ENCODE peak calls at places on chromosomes 11 and 22, in five cellular contexts. K is iris pigment epithelial cell; T is activated T-helper 9 cell treated with anti-CD3 and anti-CD28 coated beads, Interleukin-2, amount 50 U/mL, for 16 hours; N is activated naive CD4-positive, alpha-beta T cell treated with Interleukin-2 at 50 U/mL for 16 hours; A is activated CD4-positive, alpha-beta T cell treated with anti-CD3 and anti-CD28 coated beads for 48 hours. Y is an unnamed sample.

GRCh38 chr11:78244546-78245315 is 56.0 kb downstream of the USP35 start:
- DNase-seq in N (no peak), A (no peak), T (no peak), K (no peak), Y (no peak)

GRCh38 chr11:14904745-14905103 is 12.7 kb upstream of the CYP2R1 start:
- DNase-seq in A (peak), N (peak), T (peak), K (peak), Y (no peak)

GRCh38 chr11:75549370-75549958 is 12.6 kb upstream of the SERPINH1 start:
- DNase-seq in K (no peak), T (no peak), N (no peak), A (no peak), Y (no peak)

GRCh38 chr11:70139785-70140410 is 61.8 kb downstream of the ANO1 start:
- DNase-seq in A (no peak), T (no peak), K (no peak), N (no peak), Y (no peak)

GRCh38 chr11:27166130-27166529 is 125.5 kb downstream of the BBOX1 start:
- DNase-seq in K (no peak), N (no peak), T (no peak), A (no peak), Y (no peak)

GRCh38 chr11:81255905-81256304 is 1477.8 kb downstream of the FAM181B start:
- DNase-seq in T (no peak), N (no peak), K (no peak), A (no peak), Y (no peak)

GRCh38 chr22:48501231-48501750 is 1326.4 kb downstream of the BRD1 start:
- DNase-seq in N (no peak), A (no peak), K (no peak), T (no peak), Y (no peak)

GRCh38 chr11:126426820-126427749 is 71.6 kb downstream of the ST3GAL4 start:
- DNase-seq in A (no peak), N (no peak), K (no peak), T (no peak), Y (no peak)

GRCh38 chr11:11856638-11857037 is 14.9 kb downstream of the USP47 start:
- DNase-seq in N (no peak), T (no peak), K (peak), A (no peak), Y (no peak)

GRCh38 chr11:20024172-20024935 is 135.9 kb downstream of the DBX1 start:
- DNase-seq in K (no peak), T (no peak), N (no peak), A (no peak), Y (no peak)

GRCh38 chr22:39558254-39558727 is 12.3 kb upstream of the CACNA1I start:
- DNase-seq in N (no peak), K (no peak), T (no peak), A (no peak), Y (no peak)

GRCh38 chr11:80297808-80298460 is 857.1 kb upstream of the TENM4 start:
- DNase-seq in K (peak), N (no peak), A (no peak), T (no peak), Y (no peak)

GRCh38 chr11:66915866-66916265 is 42.3 kb downstream of the PC start:
- DNase-seq in N (no peak), K (peak), T (no peak), A (no peak), Y (no peak)

GRCh38 chr11:119335091-119335654 is 846 bp downstream of the RNF26 start:
- DNase-seq in N (no peak), T (no peak), K (no peak), A (no peak), Y (no peak)

GRCh38 chr22:50481440-50482106 is at the start of gene ADM2:
- DNase-seq in A (peak), T (peak), N (peak), K (no peak), Y (peak)

GRCh38 chr11:32069361-32070058 is 21.4 kb upstream of the RCN1 start:
- DNase-seq in A (no peak), T (no peak), N (no peak), K (no peak), Y (no peak)

GRCh38 chr22:47674600-47674999 is 912.1 kb downstream of the TBC1D22A start:
- DNase-seq in N (no peak), T (no peak), A (no peak), K (no peak), Y (no peak)

GRCh38 chr11:69588270-69588669 is 52.7 kb upstream of the CCND1 start:
- DNase-seq in K (peak), T (no peak), N (no peak), A (no peak), Y (no peak)

GRCh38 chr11:12244156-12244555 is 133.2 kb upstream of the PARVA start:
- DNase-seq in A (no peak), T (no peak), K (no peak), N (no peak), Y (no peak)

GRCh38 chr11:44927174-44927661 is 23.5 kb downstream of the TP53I11 start:
- DNase-seq in K (peak), A (peak), T (peak), N (peak), Y (peak)

Y was measured in NCI-H1436.